ENCODE peak calls at places on chromosomes 1 and 21, in seven cellular contexts. One of them, this sample, is unnamed.

GRCh38 chr1:189619682-189620332 is 857.9 kb downstream of the BRINP3 start:
- DNase-seq in CD8-positive, alpha-beta T cell: no peak
- DNase-seq in GM12864: no peak
- DNase-seq in RKO: peak; percentile 88
- DNase-seq in prostate gland: no peak
- DNase-seq in GM04504: no peak
- DNase-seq in NCI-H526: no peak
- DNase-seq in this sample: peak; percentile 86

GRCh38 chr1:151158311-151158710 is 1.9 kb downstream of the TNFAIP8L2 start:
- DNase-seq in GM12864: no peak
- DNase-seq in CD8-positive, alpha-beta T cell: no peak
- DNase-seq in RKO: no peak
- DNase-seq in NCI-H526: no peak
- DNase-seq in GM04504: no peak
- DNase-seq in prostate gland: no peak
- DNase-seq in this sample: no peak

GRCh38 chr21:44375686-44376320 is 22.4 kb downstream of the TRPM2 start:
- DNase-seq in prostate gland: no peak
- DNase-seq in RKO: no peak
- DNase-seq in GM04504: no peak
- DNase-seq in NCI-H526: no peak
- DNase-seq in GM12864: no peak
- DNase-seq in CD8-positive, alpha-beta T cell: no peak
- DNase-seq in this sample: no peak

GRCh38 chr1:52306227-52307006 is 59.6 kb downstream of the CC2D1B start:
- DNase-seq in NCI-H526: no peak
- DNase-seq in CD8-positive, alpha-beta T cell: no peak
- DNase-seq in GM12864: no peak
- DNase-seq in prostate gland: peak; percentile 13
- DNase-seq in RKO: no peak
- DNase-seq in GM04504: no peak
- DNase-seq in this sample: no peak

GRCh38 chr1:213123087-213123486 is 72.0 kb downstream of the RPS6KC1 start:
- DNase-seq in prostate gland: no peak
- DNase-seq in NCI-H526: no peak
- DNase-seq in GM04504: no peak
- DNase-seq in GM12864: no peak
- DNase-seq in RKO: no peak
- DNase-seq in CD8-positive, alpha-beta T cell: no peak
- DNase-seq in this sample: no peak

GRCh38 chr1:3015269-3015635 is 6.0 kb upstream of the ACTRT2 start:
- DNase-seq in CD8-positive, alpha-beta T cell: no peak
- DNase-seq in RKO: no peak
- DNase-seq in NCI-H526: no peak
- DNase-seq in GM04504: no peak
- DNase-seq in prostate gland: no peak
- DNase-seq in GM12864: no peak
- DNase-seq in this sample: no peak

GRCh38 chr1:59541161-59541560 is 244.3 kb downstream of the FGGY start:
- DNase-seq in GM04504: no peak
- DNase-seq in RKO: no peak
- DNase-seq in GM12864: no peak
- DNase-seq in prostate gland: no peak
- DNase-seq in CD8-positive, alpha-beta T cell: no peak
- DNase-seq in NCI-H526: no peak
- DNase-seq in this sample: no peak

GRCh38 chr1:10532357-10532756 is 57.6 kb downstream of the PEX14 start:
- DNase-seq in prostate gland: no peak
- DNase-seq in NCI-H526: no peak
- DNase-seq in GM12864: no peak
- DNase-seq in GM04504: no peak
- DNase-seq in CD8-positive, alpha-beta T cell: no peak
- DNase-seq in RKO: no peak
- DNase-seq in this sample: no peak

GRCh38 chr1:109802136-109802900 is 38.6 kb upstream of the EPS8L3 start:
- DNase-seq in CD8-positive, alpha-beta T cell: peak; percentile 19
- DNase-seq in GM12864: no peak
- DNase-seq in RKO: no peak
- DNase-seq in NCI-H526: no peak
- DNase-seq in prostate gland: no peak
- DNase-seq in GM04504: no peak
- DNase-seq in this sample: no peak

GRCh38 chr1:3664700-3665375 is 12.5 kb downstream of the TP73 start:
- DNase-seq in RKO: no peak
- DNase-seq in prostate gland: no peak
- DNase-seq in CD8-positive, alpha-beta T cell: no peak
- DNase-seq in GM04504: no peak
- DNase-seq in GM12864: no peak
- DNase-seq in NCI-H526: peak; percentile 81
- DNase-seq in this sample: no peak

GRCh38 chr1:228695015-228695955 is 40.0 kb upstream of the RHOU start:
- DNase-seq in CD8-positive, alpha-beta T cell: no peak
- DNase-seq in GM12864: no peak
- DNase-seq in GM04504: no peak
- DNase-seq in prostate gland: no peak
- DNase-seq in NCI-H526: no peak
- DNase-seq in RKO: no peak
- DNase-seq in this sample: no peak